ENCODE peak calls at places on chromosomes 13 and 19, in seven cellular contexts. U is astrocyte, Q is fibroblast of mammary gland, A is tibial nerve, E is AG09309, B is mucosa of descending colon, G is neural progenitor cell. Y is an unnamed sample.
A peak's percentile ranks its signal among the peaks of the same experiment; 100 is the strongest.

GRCh38 chr13:79528759-79529191 is 47.8 kb downstream of the NDFIP2 start:
- DNase-seq in E (no peak), U (no peak), G (peak; percentile 11), Q (peak; percentile 7), A (no peak), B (no peak), Y (no peak)

GRCh38 chr13:79709526-79709925 is 228.6 kb downstream of the NDFIP2 start:
- DNase-seq in G (no peak), A (no peak), U (peak; percentile 75), Q (peak; percentile 39), E (peak; percentile 7), B (no peak), Y (no peak)

GRCh38 chr13:39556856-39557255 is 46.1 kb downstream of the LHFPL6 start:
- DNase-seq in B (no peak), A (no peak), E (no peak), U (no peak), Q (no peak), G (no peak), Y (no peak)

GRCh38 chr13:50030315-50030714 is 15.1 kb downstream of the KCNRG start:
- DNase-seq in B (no peak), G (no peak), E (no peak), U (no peak), Q (no peak), A (no peak), Y (no peak)

GRCh38 chr19:2337329-2337707 is 8.8 kb downstream of the SPPL2B start:
- DNase-seq in A (peak; percentile 35), G (peak; percentile 83), Q (peak; percentile 74), E (no peak), B (peak; percentile 48), U (peak; percentile 47), Y (peak; percentile 86)

GRCh38 chr13:49494645-49495044 is 1.1 kb upstream of the PHF11 start:
- DNase-seq in U (no peak), Q (no peak), G (no peak), E (no peak), B (no peak), A (no peak), Y (no peak)

GRCh38 chr13:112143046-112143752 is 76.2 kb downstream of the SOX1 start:
- DNase-seq in U (no peak), Q (no peak), G (no peak), E (no peak), A (no peak), B (no peak), Y (no peak)

GRCh38 chr13:106063591-106064308 is 471.7 kb downstream of the EFNB2 start:
- DNase-seq in E (peak; percentile 56), U (peak; percentile 91), A (no peak), G (no peak), B (no peak), Q (peak; percentile 86), Y (no peak)

GRCh38 chr19:18895038-18895827 is 725 bp downstream of the CERS1 start:
- DNase-seq in A (peak; percentile 21), U (no peak), B (no peak), G (peak; percentile 90), Q (peak; percentile 34), E (no peak), Y (peak; percentile 88)

GRCh38 chr19:43780706-43781525 is at the start of gene KCNN4:
- DNase-seq in G (no peak), Q (peak; percentile 87), A (no peak), B (peak; percentile 89), U (peak; percentile 91), E (peak; percentile 39), Y (no peak)

GRCh38 chr19:6042776-6043726 is 65.1 kb upstream of the RANBP3 start:
- DNase-seq in B (no peak), U (no peak), E (no peak), G (no peak), Q (no peak), A (no peak), Y (no peak)

GRCh38 chr19:53785196-53785889 is 38.8 kb downstream of the NLRP12 start:
- DNase-seq in A (no peak), B (no peak), E (no peak), U (no peak), Q (no peak), G (no peak), Y (no peak)

GRCh38 chr13:96984061-96984508 is 10.2 kb downstream of the OXGR1 start:
- DNase-seq in U (no peak), E (no peak), G (peak; percentile 62), A (peak; percentile 20), B (peak; percentile 72), Q (peak; percentile 12), Y (peak; percentile 21)

GRCh38 chr19:37172368-37173366 is at the start of gene ZNF585A:
- DNase-seq in E (peak; percentile 91), Q (peak; percentile 97), B (peak; percentile 93), A (peak; percentile 90), G (peak; percentile 94), U (peak; percentile 97), Y (peak; percentile 84)

GRCh38 chr13:37143901-37144300 is 38.4 kb upstream of the CSNK1A1L start:
- DNase-seq in A (no peak), E (no peak), B (no peak), U (peak; percentile 89), Q (peak; percentile 90), G (no peak), Y (no peak)

GRCh38 chr19:4717191-4717965 is 6.3 kb downstream of the DPP9 start:
- DNase-seq in B (no peak), Q (peak; percentile 75), A (peak; percentile 53), U (peak; percentile 98), G (no peak), E (no peak), Y (no peak)

GRCh38 chr13:100175803-100176182 is 86.9 kb downstream of the PCCA start:
- DNase-seq in Q (no peak), E (no peak), G (no peak), A (no peak), B (no peak), U (no peak), Y (no peak)

GRCh38 chr13:102900193-102900608 is 54.4 kb downstream of the ERCC5 start:
- DNase-seq in Q (no peak), B (no peak), E (no peak), U (no peak), A (no peak), G (no peak), Y (no peak)

GRCh38 chr13:102903659-102904407 is 58.0 kb downstream of the ERCC5 start:
- DNase-seq in E (no peak), U (no peak), G (peak; percentile 28), B (no peak), Q (peak; percentile 42), A (no peak), Y (no peak)

GRCh38 chr13:102902789-102903347 is 57.0 kb downstream of the ERCC5 start:
- DNase-seq in G (no peak), B (no peak), E (no peak), Q (no peak), A (no peak), U (no peak), Y (no peak)

GRCh38 chr13:102901056-102901455 is 55.2 kb downstream of the ERCC5 start:
- DNase-seq in U (no peak), Q (no peak), B (no peak), G (no peak), A (no peak), E (no peak), Y (no peak)

GRCh38 chr13:102901615-102902305 is 55.9 kb downstream of the ERCC5 start:
- DNase-seq in U (peak; percentile 5), G (no peak), A (no peak), B (no peak), E (no peak), Q (peak; percentile 49), Y (no peak)
- TF ChIP-seq CTCF in U (no peak), G (no peak), A (no peak), B (no peak), E (no peak), Q (no peak), Y (no peak)

GRCh38 chr19:13244920-13245319 is 94.7 kb downstream of the IER2 start:
- DNase-seq in E (no peak), B (no peak), U (no peak), Q (no peak), G (no peak), A (no peak), Y (no peak)

GRCh38 chr19:13240312-13241022 is 90.3 kb downstream of the IER2 start:
- DNase-seq in U (no peak), A (no peak), B (no peak), Q (no peak), G (no peak), E (no peak), Y (no peak)

GRCh38 chr19:13238891-13239534 is 88.8 kb downstream of the IER2 start:
- DNase-seq in U (no peak), B (no peak), Q (no peak), A (no peak), E (no peak), G (no peak), Y (no peak)

GRCh38 chr19:13243971-13244370 is 93.8 kb downstream of the IER2 start:
- DNase-seq in G (no peak), A (no peak), Q (no peak), U (no peak), B (no peak), E (no peak), Y (no peak)

DNA sequence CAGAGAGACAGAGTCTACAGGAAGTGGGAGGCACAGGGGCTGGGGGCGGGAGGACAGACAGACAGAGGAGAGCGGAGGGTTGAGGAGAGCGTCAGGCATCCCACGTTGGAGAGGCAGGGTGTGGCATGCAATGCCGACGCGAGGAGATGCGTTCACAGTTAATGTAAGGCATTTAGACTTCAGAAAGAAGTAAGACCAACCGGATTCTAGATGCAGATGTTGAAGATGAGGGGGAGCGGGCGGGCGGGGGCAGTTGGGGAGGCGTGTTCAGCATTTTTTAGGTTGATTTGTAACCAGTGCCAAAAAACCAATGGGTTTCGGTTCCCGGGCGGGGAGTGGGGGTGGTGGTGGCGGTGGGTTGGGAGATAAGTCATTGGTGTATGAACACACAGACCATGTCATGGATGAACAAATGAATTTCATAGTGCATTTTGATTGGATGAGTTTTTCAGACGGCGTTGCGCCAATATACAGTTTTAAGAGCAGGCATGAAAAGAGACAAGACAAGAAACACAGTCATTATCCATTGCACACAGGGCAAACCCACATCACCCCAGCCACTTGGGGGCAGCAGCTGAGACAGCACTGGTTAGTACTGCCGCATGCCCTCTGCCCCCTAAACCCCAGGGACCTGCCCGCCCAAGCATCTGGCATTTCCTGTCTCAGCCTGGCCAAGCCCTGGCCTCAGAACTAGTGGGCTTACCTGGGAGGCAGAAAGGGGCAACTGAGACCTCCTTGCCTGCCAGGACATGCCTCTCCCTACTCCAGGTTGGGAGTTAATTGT is 91.3 kb downstream of the IER2 start:
- DNase-seq in G (no peak), A (no peak), U (no peak), B (no peak), Q (peak; percentile 12), E (no peak), Y (no peak)
- TF ChIP-seq CTCF in G (no peak), A (no peak), U (no peak), B (no peak), Q (peak; percentile 4), E (no peak), Y (no peak)

DNA sequence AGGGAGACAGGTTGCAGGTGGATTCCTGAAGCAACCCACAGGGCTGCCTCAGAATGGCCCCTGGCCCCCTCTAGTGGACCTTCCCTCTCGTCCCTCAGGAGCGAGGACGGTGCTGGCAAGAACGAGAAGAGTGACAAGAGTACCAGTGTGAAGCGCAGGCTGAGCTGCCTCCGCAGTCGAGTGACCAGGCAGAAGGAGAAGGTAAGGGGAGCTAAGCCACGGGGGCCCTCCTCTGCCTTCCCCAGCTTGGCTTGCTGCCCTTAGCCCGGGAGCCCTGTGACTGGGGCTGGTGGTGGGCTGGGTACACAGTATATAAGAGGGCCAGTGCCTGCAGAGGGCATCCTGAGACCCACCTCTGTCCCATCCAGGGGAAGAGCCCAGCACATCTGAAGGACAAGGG is 34.0 kb downstream of the ARHGEF18 start:
- DNase-seq in B (no peak), U (no peak), A (no peak), E (no peak), Q (no peak), G (peak; percentile 25), Y (no peak)
- TF ChIP-seq CTCF in B (no peak), U (no peak), A (no peak), E (no peak), Q (no peak), G (peak; percentile 12), Y (no peak)

GRCh38 chr13:55244991-55245644 is 1895.6 kb upstream of the PRR20A start:
- DNase-seq in B (no peak), Q (peak; percentile 0), G (peak; percentile 70), U (no peak), A (no peak), E (no peak), Y (no peak)
- TF ChIP-seq CTCF in B (no peak), Q (no peak), G (peak; percentile 73), U (peak; percentile 34), A (no peak), E (no peak), Y (peak; percentile 19)